ENCODE peak calls at places on chromosomes 3 and 15, in seven cellular contexts. One of them, this sample, is unnamed.

GRCh38 chr3:15336057-15336456 is 3.7 kb upstream of the SH3BP5 start:
- DNase-seq in A549: no peak
- DNase-seq in esophagus muscularis mucosa: no peak
- DNase-seq in caudate nucleus: no peak
- DNase-seq in breast epithelium: no peak
- DNase-seq in CD8-positive, alpha-beta memory T cell: no peak
- DNase-seq in brain microvascular endothelial cell: no peak
- DNase-seq in this sample: no peak

GRCh38 chr3:145798691-145799550 is 362.1 kb downstream of the PLOD2 start:
- DNase-seq in A549: no peak
- DNase-seq in esophagus muscularis mucosa: no peak
- DNase-seq in caudate nucleus: no peak
- DNase-seq in breast epithelium: no peak
- DNase-seq in CD8-positive, alpha-beta memory T cell: no peak
- DNase-seq in brain microvascular endothelial cell: no peak
- DNase-seq in this sample: no peak

GRCh38 chr3:129534428-129535027 is 6.1 kb downstream of the RHO start:
- DNase-seq in A549: no peak
- DNase-seq in esophagus muscularis mucosa: no peak
- DNase-seq in caudate nucleus: no peak
- DNase-seq in breast epithelium: no peak
- DNase-seq in CD8-positive, alpha-beta memory T cell: no peak
- DNase-seq in brain microvascular endothelial cell: no peak
- DNase-seq in this sample: no peak

GRCh38 chr3:53837331-53837730 is 8.9 kb downstream of the CHDH start:
- DNase-seq in A549: no peak
- DNase-seq in esophagus muscularis mucosa: no peak
- DNase-seq in caudate nucleus: no peak
- DNase-seq in breast epithelium: no peak
- DNase-seq in CD8-positive, alpha-beta memory T cell: no peak
- DNase-seq in brain microvascular endothelial cell: no peak
- DNase-seq in this sample: no peak

GRCh38 chr15:67023517-67024321 is 41.7 kb upstream of the SMAD3 start:
- DNase-seq in A549: no peak
- DNase-seq in esophagus muscularis mucosa: no peak
- DNase-seq in caudate nucleus: no peak
- DNase-seq in breast epithelium: no peak
- DNase-seq in CD8-positive, alpha-beta memory T cell: no peak
- DNase-seq in brain microvascular endothelial cell: no peak
- DNase-seq in this sample: no peak

GRCh38 chr15:62067448-62068044 is 769 bp downstream of the C2CD4A start:
- DNase-seq in A549: peak; percentile 49
- DNase-seq in esophagus muscularis mucosa: no peak
- DNase-seq in caudate nucleus: peak; percentile 39
- DNase-seq in breast epithelium: no peak
- DNase-seq in CD8-positive, alpha-beta memory T cell: peak; percentile 6
- DNase-seq in brain microvascular endothelial cell: no peak
- DNase-seq in this sample: no peak

GRCh38 chr15:98951004-98951403 is 56.6 kb downstream of the PGPEP1L start:
- DNase-seq in A549: no peak
- DNase-seq in esophagus muscularis mucosa: no peak
- DNase-seq in caudate nucleus: no peak
- DNase-seq in breast epithelium: no peak
- DNase-seq in CD8-positive, alpha-beta memory T cell: no peak
- DNase-seq in brain microvascular endothelial cell: no peak
- DNase-seq in this sample: no peak

GRCh38 chr3:42191443-42191747 is 74.6 kb downstream of the CCK start:
- DNase-seq in A549: no peak
- DNase-seq in esophagus muscularis mucosa: no peak
- DNase-seq in caudate nucleus: no peak
- DNase-seq in breast epithelium: no peak
- DNase-seq in CD8-positive, alpha-beta memory T cell: no peak
- DNase-seq in brain microvascular endothelial cell: no peak
- DNase-seq in this sample: no peak

GRCh38 chr15:66565731-66566130 is at the start of gene LCTL:
- DNase-seq in A549: no peak
- DNase-seq in esophagus muscularis mucosa: no peak
- DNase-seq in caudate nucleus: no peak
- DNase-seq in breast epithelium: no peak
- DNase-seq in CD8-positive, alpha-beta memory T cell: no peak
- DNase-seq in brain microvascular endothelial cell: peak; percentile 69
- DNase-seq in this sample: no peak

GRCh38 chr15:100627789-100628395 is 25.5 kb downstream of the ASB7 start:
- DNase-seq in A549: peak; percentile 84
- DNase-seq in esophagus muscularis mucosa: no peak
- DNase-seq in caudate nucleus: peak; percentile 63
- DNase-seq in breast epithelium: peak; percentile 69
- DNase-seq in CD8-positive, alpha-beta memory T cell: peak; percentile 36
- DNase-seq in brain microvascular endothelial cell: peak; percentile 72
- DNase-seq in this sample: peak; percentile 48

GRCh38 chr3:24145981-24146822 is 201.1 kb downstream of the NR1D2 start:
- DNase-seq in A549: peak; percentile 57
- DNase-seq in esophagus muscularis mucosa: no peak
- DNase-seq in caudate nucleus: no peak
- DNase-seq in breast epithelium: no peak
- DNase-seq in CD8-positive, alpha-beta memory T cell: no peak
- DNase-seq in brain microvascular endothelial cell: peak; percentile 90
- DNase-seq in this sample: no peak

GRCh38 chr15:25882466-25882865 is 19.3 kb upstream of the ATP10A start:
- DNase-seq in A549: no peak
- DNase-seq in esophagus muscularis mucosa: no peak
- DNase-seq in caudate nucleus: no peak
- DNase-seq in breast epithelium: no peak
- DNase-seq in CD8-positive, alpha-beta memory T cell: no peak
- DNase-seq in brain microvascular endothelial cell: peak; percentile 43
- DNase-seq in this sample: no peak

GRCh38 chr3:52004158-52004787 is 8.6 kb upstream of the RPL29 start:
- DNase-seq in A549: no peak
- DNase-seq in esophagus muscularis mucosa: no peak
- DNase-seq in caudate nucleus: peak; percentile 70
- DNase-seq in breast epithelium: no peak
- DNase-seq in CD8-positive, alpha-beta memory T cell: no peak
- DNase-seq in brain microvascular endothelial cell: no peak
- DNase-seq in this sample: no peak

GRCh38 chr3:71601811-71602210 is 18.3 kb upstream of the FOXP1 start:
- DNase-seq in A549: peak; percentile 7
- DNase-seq in esophagus muscularis mucosa: peak; percentile 24
- DNase-seq in caudate nucleus: no peak
- DNase-seq in breast epithelium: no peak
- DNase-seq in CD8-positive, alpha-beta memory T cell: no peak
- DNase-seq in brain microvascular endothelial cell: peak; percentile 68
- DNase-seq in this sample: peak; percentile 33

GRCh38 chr3:81279481-81280273 is 481.8 kb downstream of the GBE1 start:
- DNase-seq in A549: no peak
- DNase-seq in esophagus muscularis mucosa: no peak
- DNase-seq in caudate nucleus: no peak
- DNase-seq in breast epithelium: no peak
- DNase-seq in CD8-positive, alpha-beta memory T cell: no peak
- DNase-seq in brain microvascular endothelial cell: no peak
- DNase-seq in this sample: no peak

GRCh38 chr15:98177950-98178848 is 217.7 kb downstream of the ARRDC4 start:
- DNase-seq in A549: peak; percentile 70
- DNase-seq in esophagus muscularis mucosa: no peak
- DNase-seq in caudate nucleus: peak; percentile 11
- DNase-seq in breast epithelium: peak; percentile 19
- DNase-seq in CD8-positive, alpha-beta memory T cell: no peak
- DNase-seq in brain microvascular endothelial cell: peak; percentile 65
- DNase-seq in this sample: peak; percentile 24

GRCh38 chr15:49848824-49849209 is 228.0 kb downstream of the DTWD1 start:
- DNase-seq in A549: no peak
- DNase-seq in esophagus muscularis mucosa: no peak
- DNase-seq in caudate nucleus: no peak
- DNase-seq in breast epithelium: no peak
- DNase-seq in CD8-positive, alpha-beta memory T cell: no peak
- DNase-seq in brain microvascular endothelial cell: no peak
- DNase-seq in this sample: no peak

GRCh38 chr15:49844390-49844789 is 223.5 kb downstream of the DTWD1 start:
- DNase-seq in A549: no peak
- DNase-seq in esophagus muscularis mucosa: no peak
- DNase-seq in caudate nucleus: no peak
- DNase-seq in breast epithelium: no peak
- DNase-seq in CD8-positive, alpha-beta memory T cell: no peak
- DNase-seq in brain microvascular endothelial cell: no peak
- DNase-seq in this sample: no peak

GRCh38 chr15:49847436-49847835 is 226.6 kb downstream of the DTWD1 start:
- DNase-seq in A549: no peak
- DNase-seq in esophagus muscularis mucosa: no peak
- DNase-seq in caudate nucleus: no peak
- DNase-seq in breast epithelium: no peak
- DNase-seq in CD8-positive, alpha-beta memory T cell: no peak
- DNase-seq in brain microvascular endothelial cell: no peak
- DNase-seq in this sample: no peak

GRCh38 chr15:49843725-49844124 is 222.9 kb downstream of the DTWD1 start:
- DNase-seq in A549: peak; percentile 24
- DNase-seq in esophagus muscularis mucosa: no peak
- DNase-seq in caudate nucleus: no peak
- DNase-seq in breast epithelium: no peak
- DNase-seq in CD8-positive, alpha-beta memory T cell: no peak
- DNase-seq in brain microvascular endothelial cell: no peak
- DNase-seq in this sample: no peak

GRCh38 chr15:49847937-49848823 is 227.3 kb downstream of the DTWD1 start:
- DNase-seq in A549: peak; percentile 91
- DNase-seq in esophagus muscularis mucosa: no peak
- DNase-seq in caudate nucleus: no peak
- DNase-seq in breast epithelium: no peak
- DNase-seq in CD8-positive, alpha-beta memory T cell: no peak
- DNase-seq in brain microvascular endothelial cell: peak; percentile 91
- DNase-seq in this sample: peak; percentile 53
- H3K27ac ChIP-seq in A549: peak overlapping the region; percentile 89
- H3K27ac ChIP-seq in esophagus muscularis mucosa: peak overlapping the region; percentile 52
- H3K27ac ChIP-seq in caudate nucleus: no peak overlapping the region
- H3K27ac ChIP-seq in breast epithelium: no peak overlapping the region
- H3K27ac ChIP-seq in CD8-positive, alpha-beta memory T cell: no peak overlapping the region
- H3K27ac ChIP-seq in brain microvascular endothelial cell: peak overlapping the region; percentile 87
- H3K27ac ChIP-seq in this sample: peak overlapping the region; percentile 29

GRCh38 chr3:8557298-8557697 is 55.7 kb downstream of the LMCD1 start:
- DNase-seq in A549: no peak
- DNase-seq in esophagus muscularis mucosa: no peak
- DNase-seq in caudate nucleus: no peak
- DNase-seq in breast epithelium: no peak
- DNase-seq in CD8-positive, alpha-beta memory T cell: no peak
- DNase-seq in brain microvascular endothelial cell: no peak
- DNase-seq in this sample: no peak
- H3K27ac ChIP-seq in A549: no peak overlapping the region
- H3K27ac ChIP-seq in esophagus muscularis mucosa: no peak overlapping the region
- H3K27ac ChIP-seq in caudate nucleus: no peak overlapping the region
- H3K27ac ChIP-seq in breast epithelium: peak overlapping the region; percentile 50
- H3K27ac ChIP-seq in CD8-positive, alpha-beta memory T cell: no peak overlapping the region
- H3K27ac ChIP-seq in brain microvascular endothelial cell: no peak overlapping the region
- H3K27ac ChIP-seq in this sample: no peak overlapping the region

GRCh38 chr3:100087203-100087602 is 27.1 kb downstream of the FILIP1L start:
- DNase-seq in A549: no peak
- DNase-seq in esophagus muscularis mucosa: no peak
- DNase-seq in caudate nucleus: no peak
- DNase-seq in breast epithelium: no peak
- DNase-seq in CD8-positive, alpha-beta memory T cell: no peak
- DNase-seq in brain microvascular endothelial cell: peak; percentile 82
- DNase-seq in this sample: no peak
- H3K27ac ChIP-seq in A549: no peak overlapping the region
- H3K27ac ChIP-seq in esophagus muscularis mucosa: peak overlapping the region; percentile 1
- H3K27ac ChIP-seq in caudate nucleus: no peak overlapping the region
- H3K27ac ChIP-seq in breast epithelium: no peak overlapping the region
- H3K27ac ChIP-seq in CD8-positive, alpha-beta memory T cell: no peak overlapping the region
- H3K27ac ChIP-seq in brain microvascular endothelial cell: peak overlapping the region; percentile 75
- H3K27ac ChIP-seq in this sample: no peak overlapping the region

DNA sequence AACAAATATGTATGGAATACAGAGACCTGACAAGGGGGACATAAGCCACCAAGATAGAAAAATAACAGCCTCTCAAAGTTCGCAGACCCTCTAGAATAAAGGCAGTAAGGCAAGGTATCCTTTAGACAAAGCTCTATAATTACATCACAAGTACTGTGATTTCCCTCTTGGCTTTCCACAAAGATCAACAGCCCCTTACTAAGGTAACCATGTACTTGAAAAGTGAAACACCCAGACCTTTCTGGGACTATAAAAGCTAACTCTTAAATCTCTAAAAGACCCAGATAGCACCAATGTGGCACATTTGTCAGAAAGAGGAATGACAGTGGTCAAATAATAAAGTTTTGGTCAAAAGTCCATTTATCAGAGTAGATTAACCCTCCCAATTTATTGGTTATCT is 51.9 kb downstream of the TBL1XR1 start:
- DNase-seq in A549: no peak
- DNase-seq in esophagus muscularis mucosa: no peak
- DNase-seq in caudate nucleus: no peak
- DNase-seq in breast epithelium: no peak
- DNase-seq in CD8-positive, alpha-beta memory T cell: no peak
- DNase-seq in brain microvascular endothelial cell: no peak
- DNase-seq in this sample: no peak
- H3K27ac ChIP-seq in A549: no peak overlapping the region
- H3K27ac ChIP-seq in esophagus muscularis mucosa: no peak overlapping the region
- H3K27ac ChIP-seq in caudate nucleus: no peak overlapping the region
- H3K27ac ChIP-seq in breast epithelium: no peak overlapping the region
- H3K27ac ChIP-seq in CD8-positive, alpha-beta memory T cell: no peak overlapping the region
- H3K27ac ChIP-seq in brain microvascular endothelial cell: no peak overlapping the region
- H3K27ac ChIP-seq in this sample: no peak overlapping the region

DNA sequence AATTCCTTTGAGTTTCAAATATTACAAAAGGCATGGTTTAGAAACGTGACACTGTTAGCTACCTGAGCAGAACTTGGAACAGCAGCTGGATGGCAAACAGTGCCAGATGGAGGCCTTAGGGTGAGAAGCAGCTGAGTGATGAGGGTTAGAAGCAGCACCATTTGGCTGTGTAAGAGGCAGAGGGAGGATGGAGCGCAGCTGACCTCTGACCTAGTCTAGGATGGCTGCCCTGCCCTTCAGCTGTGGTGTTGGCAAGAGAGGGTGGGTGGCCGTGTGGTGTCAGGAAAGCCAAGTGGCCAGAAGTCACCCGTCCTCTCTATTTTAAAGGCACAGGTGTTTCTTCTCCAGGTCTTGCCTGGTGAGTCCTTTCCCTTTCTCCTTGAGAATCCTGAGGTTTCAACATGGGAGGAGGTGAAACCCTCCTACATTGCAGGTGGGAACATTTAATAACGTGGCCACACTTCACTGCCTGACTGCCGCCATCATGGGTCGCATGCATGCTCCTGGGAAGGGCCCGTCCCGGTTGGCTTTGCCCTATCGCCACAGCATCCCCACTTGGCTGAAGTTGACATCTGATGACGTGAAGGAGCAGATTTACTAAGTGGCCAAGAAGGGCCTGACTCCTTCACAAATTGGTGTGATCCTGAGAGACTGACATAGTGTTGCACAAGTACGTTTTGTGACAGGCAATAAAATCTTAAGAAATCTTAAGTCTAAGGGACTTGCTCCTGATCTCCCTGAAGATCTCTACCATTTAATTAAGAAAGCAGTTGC is 17.6 kb downstream of the BCL2L10 start:
- DNase-seq in A549: no peak
- DNase-seq in esophagus muscularis mucosa: no peak
- DNase-seq in caudate nucleus: no peak
- DNase-seq in breast epithelium: no peak
- DNase-seq in CD8-positive, alpha-beta memory T cell: no peak
- DNase-seq in brain microvascular endothelial cell: no peak
- DNase-seq in this sample: no peak
- H3K27ac ChIP-seq in A549: peak overlapping the region; percentile 91
- H3K27ac ChIP-seq in esophagus muscularis mucosa: peak overlapping the region; percentile 48
- H3K27ac ChIP-seq in caudate nucleus: no peak overlapping the region
- H3K27ac ChIP-seq in breast epithelium: peak overlapping the region; percentile 87
- H3K27ac ChIP-seq in CD8-positive, alpha-beta memory T cell: no peak overlapping the region
- H3K27ac ChIP-seq in brain microvascular endothelial cell: peak overlapping the region; percentile 86
- H3K27ac ChIP-seq in this sample: peak overlapping the region; percentile 91

This sample was measured in epithelial cell of prostate.